ENCODE peak calls at places on chromosomes 1 and 21, in seven cellular contexts. One of them, this sample, is unnamed.

GRCh38 chr1:162421258-162422194 is 9.6 kb upstream of the SH2D1B start:
- DNase-seq in hepatocyte: no peak
- DNase-seq in cardiac fibroblast: peak
- DNase-seq in neural crest cell: no peak
- DNase-seq in epithelial cell of proximal tubule: no peak
- DNase-seq in ovary: no peak
- DNase-seq in endodermal cell: no peak
- DNase-seq in this sample: no peak

GRCh38 chr1:11531314-11531870 is 52.4 kb downstream of the DISP3 start:
- DNase-seq in hepatocyte: no peak
- DNase-seq in cardiac fibroblast: no peak
- DNase-seq in neural crest cell: no peak
- DNase-seq in epithelial cell of proximal tubule: no peak
- DNase-seq in ovary: no peak
- DNase-seq in endodermal cell: peak
- DNase-seq in this sample: no peak

GRCh38 chr1:41434748-41435449 is 49.6 kb downstream of the EDN2 start:
- DNase-seq in hepatocyte: no peak
- DNase-seq in cardiac fibroblast: no peak
- DNase-seq in neural crest cell: no peak
- DNase-seq in epithelial cell of proximal tubule: no peak
- DNase-seq in ovary: no peak
- DNase-seq in endodermal cell: no peak
- DNase-seq in this sample: no peak

GRCh38 chr1:227043755-227044154 is 103.7 kb downstream of the COQ8A start:
- DNase-seq in hepatocyte: no peak
- DNase-seq in cardiac fibroblast: peak
- DNase-seq in neural crest cell: no peak
- DNase-seq in epithelial cell of proximal tubule: peak
- DNase-seq in ovary: no peak
- DNase-seq in endodermal cell: no peak
- DNase-seq in this sample: no peak

GRCh38 chr1:33893147-33893830 is 29.4 kb downstream of the HMGB4 start:
- DNase-seq in hepatocyte: no peak
- DNase-seq in cardiac fibroblast: peak
- DNase-seq in neural crest cell: no peak
- DNase-seq in epithelial cell of proximal tubule: peak
- DNase-seq in ovary: no peak
- DNase-seq in endodermal cell: no peak
- DNase-seq in this sample: no peak

GRCh38 chr1:55670331-55671082 is 455.3 kb upstream of the USP24 start:
- DNase-seq in hepatocyte: no peak
- DNase-seq in cardiac fibroblast: peak
- DNase-seq in neural crest cell: no peak
- DNase-seq in epithelial cell of proximal tubule: no peak
- DNase-seq in ovary: no peak
- DNase-seq in endodermal cell: no peak
- DNase-seq in this sample: no peak

GRCh38 chr1:22736496-22737088 is 26.0 kb downstream of the EPHB2 start:
- DNase-seq in hepatocyte: no peak
- DNase-seq in cardiac fibroblast: no peak
- DNase-seq in neural crest cell: peak
- DNase-seq in epithelial cell of proximal tubule: no peak
- DNase-seq in ovary: no peak
- DNase-seq in endodermal cell: no peak
- DNase-seq in this sample: no peak

GRCh38 chr1:218444588-218444987 is 99.5 kb downstream of the TGFB2 start:
- DNase-seq in hepatocyte: no peak
- DNase-seq in cardiac fibroblast: no peak
- DNase-seq in neural crest cell: no peak
- DNase-seq in epithelial cell of proximal tubule: no peak
- DNase-seq in ovary: no peak
- DNase-seq in endodermal cell: no peak
- DNase-seq in this sample: no peak

GRCh38 chr1:118989878-118990378 is 1.8 kb upstream of the TBX15 start:
- DNase-seq in hepatocyte: no peak
- DNase-seq in cardiac fibroblast: no peak
- DNase-seq in neural crest cell: no peak
- DNase-seq in epithelial cell of proximal tubule: no peak
- DNase-seq in ovary: no peak
- DNase-seq in endodermal cell: peak
- DNase-seq in this sample: no peak

GRCh38 chr1:11518016-11518670 is 39.2 kb downstream of the DISP3 start:
- DNase-seq in hepatocyte: no peak
- DNase-seq in cardiac fibroblast: no peak
- DNase-seq in neural crest cell: no peak
- DNase-seq in epithelial cell of proximal tubule: no peak
- DNase-seq in ovary: no peak
- DNase-seq in endodermal cell: peak
- DNase-seq in this sample: no peak

GRCh38 chr1:19559641-19560040 is 74.3 kb upstream of the CAPZB start:
- DNase-seq in hepatocyte: no peak
- DNase-seq in cardiac fibroblast: peak
- DNase-seq in neural crest cell: no peak
- DNase-seq in epithelial cell of proximal tubule: peak
- DNase-seq in ovary: no peak
- DNase-seq in endodermal cell: no peak
- DNase-seq in this sample: no peak

GRCh38 chr1:172914517-172915144 is 136.1 kb downstream of the TNFSF18 start:
- DNase-seq in hepatocyte: no peak
- DNase-seq in cardiac fibroblast: no peak
- DNase-seq in neural crest cell: no peak
- DNase-seq in epithelial cell of proximal tubule: no peak
- DNase-seq in ovary: no peak
- DNase-seq in endodermal cell: no peak
- DNase-seq in this sample: no peak

GRCh38 chr1:117499071-117499470 is 106.8 kb upstream of the TENT5C start:
- DNase-seq in hepatocyte: no peak
- DNase-seq in cardiac fibroblast: no peak
- DNase-seq in neural crest cell: no peak
- DNase-seq in epithelial cell of proximal tubule: no peak
- DNase-seq in ovary: no peak
- DNase-seq in endodermal cell: no peak
- DNase-seq in this sample: no peak

GRCh38 chr1:209443361-209443931 is 140.1 kb upstream of the CAMK1G start:
- DNase-seq in hepatocyte: no peak
- DNase-seq in cardiac fibroblast: no peak
- DNase-seq in neural crest cell: no peak
- DNase-seq in epithelial cell of proximal tubule: no peak
- DNase-seq in ovary: no peak
- DNase-seq in endodermal cell: no peak
- DNase-seq in this sample: no peak

GRCh38 chr1:94886361-94886760 is 40.5 kb downstream of the CNN3 start:
- DNase-seq in hepatocyte: no peak
- DNase-seq in cardiac fibroblast: no peak
- DNase-seq in neural crest cell: no peak
- DNase-seq in epithelial cell of proximal tubule: no peak
- DNase-seq in ovary: no peak
- DNase-seq in endodermal cell: peak
- DNase-seq in this sample: no peak

GRCh38 chr1:26218906-26219494 is 15.0 kb upstream of the CEP85 start:
- DNase-seq in hepatocyte: no peak
- DNase-seq in cardiac fibroblast: no peak
- DNase-seq in neural crest cell: no peak
- DNase-seq in epithelial cell of proximal tubule: no peak
- DNase-seq in ovary: no peak
- DNase-seq in endodermal cell: no peak
- DNase-seq in this sample: peak

GRCh38 chr1:54334996-54335395 is 71.2 kb downstream of the SSBP3 start:
- DNase-seq in hepatocyte: peak
- DNase-seq in cardiac fibroblast: peak
- DNase-seq in neural crest cell: no peak
- DNase-seq in epithelial cell of proximal tubule: no peak
- DNase-seq in ovary: no peak
- DNase-seq in endodermal cell: no peak
- DNase-seq in this sample: no peak

GRCh38 chr1:89666640-89667039 is 33.7 kb downstream of the LRRC8C start:
- DNase-seq in hepatocyte: no peak
- DNase-seq in cardiac fibroblast: no peak
- DNase-seq in neural crest cell: no peak
- DNase-seq in epithelial cell of proximal tubule: no peak
- DNase-seq in ovary: no peak
- DNase-seq in endodermal cell: no peak
- DNase-seq in this sample: no peak

GRCh38 chr1:44784094-44785026 is 3.6 kb downstream of the BEST4 start:
- DNase-seq in hepatocyte: no peak
- DNase-seq in cardiac fibroblast: no peak
- DNase-seq in neural crest cell: no peak
- DNase-seq in epithelial cell of proximal tubule: no peak
- DNase-seq in ovary: no peak
- DNase-seq in endodermal cell: peak
- DNase-seq in this sample: peak

GRCh38 chr1:184096005-184096404 is 44.5 kb downstream of the TSEN15 start:
- DNase-seq in hepatocyte: no peak
- DNase-seq in cardiac fibroblast: no peak
- DNase-seq in neural crest cell: no peak
- DNase-seq in epithelial cell of proximal tubule: no peak
- DNase-seq in ovary: no peak
- DNase-seq in endodermal cell: no peak
- DNase-seq in this sample: no peak

GRCh38 chr21:37061926-37062591 is 10.8 kb downstream of the PIGP start:
- DNase-seq in hepatocyte: no peak
- DNase-seq in cardiac fibroblast: peak
- DNase-seq in neural crest cell: no peak
- DNase-seq in epithelial cell of proximal tubule: no peak
- DNase-seq in ovary: peak
- DNase-seq in endodermal cell: no peak
- DNase-seq in this sample: no peak

GRCh38 chr1:193706763-193707162 is 520.4 kb upstream of the B3GALT2 start:
- DNase-seq in hepatocyte: no peak
- DNase-seq in cardiac fibroblast: peak
- DNase-seq in neural crest cell: no peak
- DNase-seq in epithelial cell of proximal tubule: no peak
- DNase-seq in ovary: no peak
- DNase-seq in endodermal cell: no peak
- DNase-seq in this sample: no peak

DNA sequence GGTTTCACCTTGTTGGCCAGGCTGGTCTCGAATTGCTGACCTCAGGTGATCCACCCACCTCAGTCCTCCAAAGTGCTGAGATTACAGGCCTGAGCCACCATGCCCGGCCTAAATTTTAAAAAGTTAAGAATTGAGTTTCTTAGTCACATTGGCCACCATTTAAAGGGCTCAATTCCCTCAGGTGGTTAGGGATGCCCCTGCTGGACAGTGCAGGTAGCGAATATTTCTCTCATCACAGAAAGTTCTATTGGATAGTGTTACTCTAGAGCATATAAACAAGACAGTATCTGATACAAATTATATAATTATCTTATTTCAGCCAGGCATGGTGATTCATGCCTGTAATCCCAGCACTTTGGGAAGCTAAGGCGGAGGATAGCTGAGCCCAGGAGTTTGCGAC is 320.2 kb downstream of the ZP4 start:
- DNase-seq in hepatocyte: no peak
- DNase-seq in cardiac fibroblast: no peak
- DNase-seq in neural crest cell: no peak
- DNase-seq in epithelial cell of proximal tubule: no peak
- DNase-seq in ovary: no peak
- DNase-seq in endodermal cell: peak
- DNase-seq in this sample: no peak
- TF ChIP-seq CTCF in hepatocyte: no peak
- TF ChIP-seq CTCF in cardiac fibroblast: no peak
- TF ChIP-seq CTCF in neural crest cell: peak
- TF ChIP-seq CTCF in epithelial cell of proximal tubule: peak
- TF ChIP-seq CTCF in ovary: no peak
- TF ChIP-seq CTCF in endodermal cell: peak
- TF ChIP-seq CTCF in this sample: no peak

GRCh38 chr1:16012590-16013219 is 5.1 kb downstream of the HSPB7 start:
- DNase-seq in hepatocyte: peak
- DNase-seq in cardiac fibroblast: peak
- DNase-seq in neural crest cell: peak
- DNase-seq in epithelial cell of proximal tubule: no peak
- DNase-seq in ovary: peak
- DNase-seq in endodermal cell: peak
- DNase-seq in this sample: peak
- TF ChIP-seq CTCF in hepatocyte: no peak
- TF ChIP-seq CTCF in cardiac fibroblast: no peak
- TF ChIP-seq CTCF in neural crest cell: no peak
- TF ChIP-seq CTCF in epithelial cell of proximal tubule: peak
- TF ChIP-seq CTCF in ovary: no peak
- TF ChIP-seq CTCF in endodermal cell: peak
- TF ChIP-seq CTCF in this sample: no peak

DNA sequence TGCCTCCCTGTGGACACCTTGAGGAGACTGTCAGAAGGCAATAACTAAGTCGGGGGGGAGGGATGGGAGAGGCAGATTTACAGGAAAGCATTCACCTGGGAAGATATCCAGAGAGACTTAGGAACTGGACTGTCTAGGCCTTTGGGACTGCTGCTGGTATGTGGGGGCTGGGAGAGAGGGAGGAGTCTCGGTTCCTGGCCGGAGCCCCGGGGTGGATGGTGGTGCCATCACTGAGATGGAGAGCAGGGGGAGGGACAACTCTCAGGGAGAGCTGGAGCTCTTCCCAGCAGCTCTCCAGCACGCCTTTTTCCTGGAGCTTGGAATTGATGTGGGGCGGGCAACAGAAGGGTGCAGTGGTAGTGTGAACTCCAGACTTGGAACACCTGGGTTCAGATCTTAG is 22.1 kb downstream of the PTPRF start:
- DNase-seq in hepatocyte: peak
- DNase-seq in cardiac fibroblast: peak
- DNase-seq in neural crest cell: no peak
- DNase-seq in epithelial cell of proximal tubule: no peak
- DNase-seq in ovary: peak
- DNase-seq in endodermal cell: no peak
- DNase-seq in this sample: peak
- TF ChIP-seq CTCF in hepatocyte: no peak
- TF ChIP-seq CTCF in cardiac fibroblast: no peak
- TF ChIP-seq CTCF in neural crest cell: no peak
- TF ChIP-seq CTCF in epithelial cell of proximal tubule: no peak
- TF ChIP-seq CTCF in ovary: no peak
- TF ChIP-seq CTCF in endodermal cell: no peak
- TF ChIP-seq CTCF in this sample: no peak

GRCh38 chr1:154418062-154418897 is 13.1 kb downstream of the IL6R start:
- DNase-seq in hepatocyte: peak
- DNase-seq in cardiac fibroblast: no peak
- DNase-seq in neural crest cell: no peak
- DNase-seq in epithelial cell of proximal tubule: peak
- DNase-seq in ovary: peak
- DNase-seq in endodermal cell: peak
- DNase-seq in this sample: peak
- TF ChIP-seq CTCF in hepatocyte: no peak
- TF ChIP-seq CTCF in cardiac fibroblast: no peak
- TF ChIP-seq CTCF in neural crest cell: no peak
- TF ChIP-seq CTCF in epithelial cell of proximal tubule: no peak
- TF ChIP-seq CTCF in ovary: no peak
- TF ChIP-seq CTCF in endodermal cell: no peak
- TF ChIP-seq CTCF in this sample: no peak

This sample was measured in pancreas.